ENCODE peak calls at places on chromosomes 6 and 20, in ten cellular contexts. S is heart right ventricle, P is lower leg skin, J is uterus, G is IMR-90, B is astrocyte of the spinal cord, A is PC-3, V is OCI-LY7, X is DND-41, F is NB4. M is an unnamed sample.

GRCh38 chr20:53097371-53097770 is 125.2 kb downstream of the TSHZ2 start:
- DNase-seq in B (no peak), S (no peak), F (no peak), V (no peak), X (no peak), A (no peak), J (no peak), P (no peak), G (no peak), M (no peak)

GRCh38 chr6:139743629-139744028 is 369.2 kb upstream of the CITED2 start:
- DNase-seq in F (no peak), P (no peak), B (peak; percentile 93), X (no peak), J (no peak), A (peak; percentile 88), G (peak; percentile 92), S (no peak), V (no peak), M (peak; percentile 68)

GRCh38 chr6:89525786-89526562 is 93.0 kb downstream of the ANKRD6 start:
- DNase-seq in F (no peak), P (no peak), X (no peak), S (no peak), B (no peak), G (no peak), J (no peak), V (no peak), A (no peak), M (no peak)

GRCh38 chr6:4074478-4075235 is 4.3 kb downstream of the FAM217A start:
- DNase-seq in P (no peak), X (no peak), V (no peak), J (no peak), A (no peak), F (no peak), B (no peak), S (no peak), G (no peak), M (no peak)

GRCh38 chr20:63124782-63125580 is 91.0 kb downstream of the YTHDF1 start:
- DNase-seq in B (no peak), P (peak; percentile 75), S (no peak), X (no peak), G (no peak), A (no peak), V (no peak), J (no peak), F (no peak), M (no peak)

GRCh38 chr20:45269754-45270270 is 15.4 kb upstream of the SLPI start:
- DNase-seq in A (no peak), G (no peak), P (no peak), J (no peak), F (no peak), V (no peak), S (no peak), B (no peak), X (no peak), M (no peak)

GRCh38 chr6:143940011-143940597 is 68.0 kb downstream of the PLAGL1 start:
- DNase-seq in G (peak; percentile 38), P (no peak), V (peak; percentile 63), J (peak; percentile 22), A (peak; percentile 66), B (peak; percentile 47), F (peak; percentile 69), X (peak; percentile 53), S (no peak), M (no peak)

GRCh38 chr20:32576560-32576959 is 8.6 kb downstream of the NOL4L start:
- DNase-seq in A (no peak), V (no peak), F (no peak), B (no peak), P (no peak), S (no peak), G (no peak), J (no peak), X (no peak), M (no peak)

GRCh38 chr6:138491020-138491419 is 8.3 kb downstream of the NHSL1 start:
- DNase-seq in G (peak; percentile 51), F (no peak), A (no peak), B (no peak), J (no peak), S (no peak), P (no peak), V (no peak), X (no peak), M (no peak)

GRCh38 chr20:37347347-37347823 is 1.4 kb downstream of the SRC start:
- DNase-seq in X (no peak), V (no peak), S (no peak), P (peak; percentile 63), B (no peak), A (no peak), F (no peak), G (no peak), J (no peak), M (no peak)

GRCh38 chr6:3075522-3076113 is 7.3 kb downstream of the RIPK1 start:
- DNase-seq in V (peak; percentile 60), F (peak; percentile 67), P (no peak), X (no peak), B (peak; percentile 12), J (no peak), S (no peak), A (peak; percentile 12), G (no peak), M (no peak)

GRCh38 chr20:55158446-55158845 is 683.1 kb downstream of the DOK5 start:
- DNase-seq in V (no peak), X (no peak), J (no peak), B (no peak), F (no peak), P (no peak), S (no peak), G (no peak), A (no peak), M (no peak)

GRCh38 chr6:42454428-42454791 is 2.7 kb upstream of the TRERF1 start:
- DNase-seq in G (no peak), V (no peak), B (no peak), P (peak; percentile 88), F (peak; percentile 80), X (no peak), A (no peak), S (peak; percentile 39), J (peak; percentile 54), M (no peak)
- H3K4me3 ChIP-seq in G (no peak overlapping the region), V (no peak overlapping the region), B (no peak overlapping the region), P (no peak overlapping the region), F (peak overlapping the region; percentile 71), X (no peak overlapping the region), A (no peak overlapping the region), S (peak overlapping the region; percentile 70), J (peak overlapping the region; percentile 81), M (peak overlapping the region; percentile 83)

DNA sequence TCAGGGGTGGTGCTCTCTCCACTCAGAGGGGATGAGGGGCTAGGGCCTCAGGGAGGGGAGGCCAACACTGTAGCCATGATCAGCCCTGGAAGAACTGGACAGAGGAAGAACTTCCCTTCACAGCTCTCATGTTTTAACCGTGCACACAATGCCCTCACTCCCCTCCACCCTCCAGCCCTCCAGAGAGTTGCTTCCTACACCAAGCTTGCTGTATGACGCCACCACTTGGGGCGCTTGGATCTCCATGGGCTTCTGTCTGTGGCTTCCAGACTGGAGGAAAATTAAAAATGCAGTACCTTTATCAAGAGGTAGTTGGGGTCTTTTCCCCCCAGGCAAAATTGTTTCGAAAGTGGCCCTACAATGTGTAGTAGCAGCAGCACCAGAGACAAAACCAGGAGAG is 48.4 kb downstream of the ARHGAP40 start:
- DNase-seq in S (no peak), P (no peak), F (peak; percentile 21), X (no peak), V (peak; percentile 8), B (no peak), A (no peak), J (no peak), G (no peak), M (no peak)
- TF ChIP-seq CTCF in S (no peak), P (no peak), F (no peak), X (no peak), V (peak; percentile 36), B (no peak), A (no peak), J (no peak), G (no peak), M (no peak)

GRCh38 chr20:49285233-49285668 is 7.4 kb upstream of the ZNFX1 start:
- DNase-seq in P (no peak), F (no peak), A (no peak), G (no peak), X (no peak), J (no peak), S (no peak), V (peak; percentile 10), B (no peak), M (no peak)

GRCh38 chr20:49285813-49286494 is 8.1 kb upstream of the ZNFX1 start:
- DNase-seq in V (no peak), G (no peak), S (no peak), A (no peak), X (no peak), P (no peak), B (no peak), F (no peak), J (no peak), M (no peak)

GRCh38 chr20:49283176-49283702 is 5.4 kb upstream of the ZNFX1 start:
- DNase-seq in S (no peak), P (no peak), V (peak; percentile 17), F (peak; percentile 34), B (no peak), G (no peak), J (no peak), X (no peak), A (no peak), M (no peak)

GRCh38 chr20:49283703-49284625 is 6.1 kb upstream of the ZNFX1 start:
- DNase-seq in P (no peak), B (no peak), S (no peak), X (no peak), V (peak; percentile 7), G (no peak), J (no peak), F (peak; percentile 34), A (peak; percentile 15), M (no peak)

DNA sequence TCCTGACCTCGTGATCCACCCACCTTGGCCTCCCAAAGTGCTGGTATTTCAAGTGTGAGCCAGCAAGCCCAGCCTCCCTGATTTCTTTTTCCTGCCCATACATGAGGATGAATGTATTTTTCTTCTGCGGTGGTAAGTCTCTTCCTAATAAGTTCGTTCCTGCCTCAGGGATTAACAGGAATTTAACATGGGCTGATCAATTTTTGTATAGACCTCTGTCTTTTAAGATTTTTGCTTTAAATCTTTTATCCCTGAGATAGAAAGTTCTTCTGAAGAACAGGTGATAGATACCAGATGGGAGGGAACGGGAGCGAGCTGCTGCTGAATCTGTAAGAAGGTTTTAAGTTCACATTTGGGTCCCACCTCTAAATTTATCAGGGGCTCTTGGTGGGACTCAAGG is 7.0 kb upstream of the ZNFX1 start:
- DNase-seq in X (no peak), B (no peak), F (no peak), S (no peak), A (no peak), G (no peak), J (no peak), P (no peak), V (no peak), M (no peak)
- H3K4me3 ChIP-seq in X (no peak overlapping the region), B (no peak overlapping the region), F (peak overlapping the region; percentile 41), S (no peak overlapping the region), A (peak overlapping the region; percentile 2), G (no peak overlapping the region), J (no peak overlapping the region), P (no peak overlapping the region), V (peak overlapping the region; percentile 46), M (peak overlapping the region; percentile 30)

DNA sequence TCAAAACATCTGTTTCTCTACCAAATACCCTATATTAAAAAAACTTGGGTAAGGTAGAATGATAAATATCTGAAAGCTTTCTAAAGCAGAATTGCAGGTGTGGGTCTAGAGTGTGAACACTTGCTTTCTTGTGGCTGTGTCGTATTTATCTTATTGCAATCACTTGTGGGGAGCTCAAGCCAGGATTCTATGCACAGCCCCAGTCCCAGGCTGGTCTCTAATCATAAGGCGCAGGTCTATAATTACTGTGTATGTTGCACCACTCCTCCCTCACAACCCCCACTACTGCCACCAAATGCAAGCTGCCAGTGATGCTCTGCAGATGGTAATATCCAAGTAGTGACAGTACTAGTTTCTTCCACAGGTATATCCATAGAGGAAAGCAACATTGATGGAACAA is 2.2 kb upstream of the E2F3 start:
- DNase-seq in G (no peak), B (no peak), F (no peak), X (no peak), A (no peak), J (no peak), S (no peak), V (no peak), P (no peak), M (no peak)
- TF ChIP-seq CTCF in G (no peak), B (no peak), F (no peak), X (no peak), A (no peak), J (no peak), S (no peak), V (no peak), P (no peak), M (no peak)

M was measured in retinal pigment epithelial cell.